ENCODE peak calls at places on chromosomes 6 and 20, in seven cellular contexts. F is prostate gland; N is CD8-positive, alpha-beta T cell; H is left lung; S is mesendoderm; X is ascending aorta; C is esophagus squamous epithelium. G is an unnamed sample.

GRCh38 chr20:829531-829930 is 4.0 kb upstream of the FAM110A start:
- DNase-seq in H (no peak), C (no peak), S (no peak), N (no peak), F (no peak), X (no peak), G (no peak)

GRCh38 chr20:2300420-2300819 is 4.6 kb downstream of the TGM3 start:
- DNase-seq in X (no peak), F (no peak), C (no peak), H (peak; percentile 44), S (no peak), N (no peak), G (no peak)

GRCh38 chr6:11160199-11160598 is 48.7 kb upstream of the ERVFRD-1 start:
- DNase-seq in C (no peak), S (no peak), H (no peak), N (no peak), X (no peak), F (no peak), G (peak; percentile 19)

GRCh38 chr20:43985608-43986316 is 71.1 kb downstream of the TOX2 start:
- DNase-seq in H (no peak), N (no peak), X (no peak), C (no peak), F (no peak), S (no peak), G (no peak)

GRCh38 chr6:46014054-46014453 is 1.6 kb downstream of the CLIC5 start:
- DNase-seq in F (no peak), X (no peak), S (no peak), H (no peak), C (no peak), N (no peak), G (no peak)

GRCh38 chr20:36569847-36570429 is 3.5 kb upstream of the TGIF2 start:
- DNase-seq in X (no peak), H (no peak), C (no peak), S (peak; percentile 78), F (no peak), N (no peak), G (no peak)

GRCh38 chr6:135995160-135995898 is 143.8 kb downstream of the PDE7B start:
- DNase-seq in X (no peak), H (no peak), F (no peak), N (no peak), S (no peak), C (no peak), G (no peak)

GRCh38 chr6:37538107-37538506 is 38.4 kb upstream of the CCDC167 start:
- DNase-seq in F (no peak), S (peak; percentile 70), C (no peak), N (no peak), X (no peak), H (no peak), G (no peak)

GRCh38 chr6:15401769-15402250 is 155.9 kb downstream of the JARID2 start:
- DNase-seq in F (no peak), N (no peak), S (no peak), X (no peak), C (no peak), H (no peak), G (no peak)

GRCh38 chr6:42302441-42302840 is 84.8 kb upstream of the MRPS10 start:
- DNase-seq in C (no peak), H (no peak), S (no peak), F (no peak), N (no peak), X (no peak), G (no peak)

GRCh38 chr20:24962182-24962492 is 13.1 kb downstream of the CST7 start:
- DNase-seq in S (no peak), N (no peak), C (no peak), X (no peak), F (no peak), H (no peak), G (no peak)

GRCh38 chr6:3538536-3538935 is 81.7 kb upstream of the SLC22A23 start:
- DNase-seq in X (no peak), N (no peak), F (no peak), H (no peak), S (no peak), C (no peak), G (no peak)

GRCh38 chr20:33783818-33784217 is 27.3 kb upstream of the CHMP4B start:
- DNase-seq in S (no peak), H (no peak), C (no peak), F (no peak), N (no peak), X (no peak), G (no peak)

GRCh38 chr6:30325873-30326445 is 768 bp upstream of the TRIM39 start:
- DNase-seq in N (peak; percentile 66), X (peak; percentile 20), H (peak; percentile 53), C (no peak), F (no peak), S (peak; percentile 96), G (no peak)

GRCh38 chr20:50092436-50092835 is 20.5 kb downstream of the UBE2V1 start:
- DNase-seq in N (no peak), X (no peak), S (no peak), F (no peak), C (no peak), H (no peak), G (no peak)

GRCh38 chr6:11328613-11329247 is 96.3 kb upstream of the NEDD9 start:
- DNase-seq in N (no peak), F (no peak), S (no peak), H (no peak), C (no peak), X (no peak), G (no peak)

GRCh38 chr6:5213851-5214507 is 46.8 kb downstream of the LYRM4 start:
- DNase-seq in F (no peak), C (no peak), H (no peak), S (no peak), N (no peak), X (no peak), G (no peak)

GRCh38 chr6:42841844-42842584 is 37.4 kb upstream of the RPL7L1 start:
- DNase-seq in F (no peak), S (no peak), H (no peak), X (no peak), N (no peak), C (no peak), G (no peak)

GRCh38 chr20:37630993-37631392 is 62.8 kb upstream of the CTNNBL1 start:
- DNase-seq in N (no peak), H (no peak), F (no peak), C (no peak), X (no peak), S (no peak), G (no peak)

GRCh38 chr20:43583133-43583864 is 7.4 kb upstream of the IFT52 start:
- DNase-seq in H (no peak), C (no peak), F (no peak), S (no peak), X (no peak), N (no peak), G (no peak)

GRCh38 chr20:41428285-41428684 is 61.7 kb upstream of the EMILIN3 start:
- DNase-seq in C (no peak), H (no peak), S (no peak), N (no peak), F (no peak), X (no peak), G (peak; percentile 28)

GRCh38 chr6:136052046-136052445 is 198.1 kb downstream of the MTFR2 start:
- DNase-seq in H (no peak), F (no peak), C (no peak), S (no peak), N (no peak), X (no peak), G (no peak)

GRCh38 chr6:169109381-169109780 is 144.3 kb downstream of the THBS2 start:
- DNase-seq in X (no peak), S (no peak), N (no peak), C (no peak), H (no peak), F (no peak), G (no peak)

GRCh38 chr6:162289972-162290371 is 437.6 kb downstream of the PRKN start:
- DNase-seq in F (no peak), C (no peak), N (no peak), S (no peak), X (no peak), H (no peak), G (no peak)

GRCh38 chr20:48716086-48716485 is 111.7 kb downstream of the PREX1 start:
- DNase-seq in S (no peak), H (peak; percentile 28), F (no peak), N (no peak), C (no peak), X (no peak), G (no peak)

GRCh38 chr6:30074331-30075093 is 1.1 kb downstream of the RNF39 start:
- DNase-seq in S (peak; percentile 50), H (no peak), C (no peak), X (no peak), N (no peak), F (peak; percentile 41), G (no peak)

GRCh38 chr20:33875534-33876026 is 64.4 kb downstream of the CHMP4B start:
- DNase-seq in S (no peak), C (no peak), N (no peak), F (no peak), X (no peak), H (no peak), G (no peak)

GRCh38 chr20:56637576-56637975 is 8.5 kb downstream of the TFAP2C start:
- DNase-seq in N (no peak), F (no peak), S (no peak), X (no peak), H (no peak), C (no peak), G (no peak)
- H3K4me1 ChIP-seq in N (no peaks in the 10 kb centered on the region), F (no peaks in the 10 kb centered on the region), S (peaks cover 2% of the 10 kb centered on the region), X (no peaks in the 10 kb centered on the region), H (no peaks in the 10 kb centered on the region), C (peaks cover 55% of the 10 kb centered on the region), G (peaks cover 53% of the 10 kb centered on the region)

DNA sequence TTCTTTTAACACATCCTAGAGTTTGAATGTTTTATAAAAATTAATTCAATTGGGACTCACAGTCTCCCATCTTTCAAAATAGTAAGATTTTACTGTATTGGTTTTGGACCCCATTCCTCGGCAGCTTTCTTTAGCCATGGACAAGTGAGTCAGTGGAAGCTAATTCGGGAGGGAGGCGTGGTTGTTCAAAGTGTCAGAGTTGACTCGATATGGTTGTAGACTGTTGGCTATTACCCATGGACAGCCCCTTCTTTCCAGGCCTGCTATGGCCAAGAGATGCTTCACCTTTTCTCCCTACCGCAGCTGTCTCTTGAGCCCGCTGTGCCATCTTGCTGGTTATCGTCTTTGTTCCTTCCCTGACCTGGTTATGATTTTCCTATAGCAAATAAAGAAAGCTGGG is 243.0 kb downstream of the CD83 start:
- DNase-seq in S (no peak), N (no peak), H (no peak), F (no peak), X (no peak), C (no peak), G (no peak)
- H3K4me1 ChIP-seq in S (no peaks in the 10 kb centered on the region), N (no peaks in the 10 kb centered on the region), H (no peaks in the 10 kb centered on the region), F (no peaks in the 10 kb centered on the region), X (peaks cover 8% of the 10 kb centered on the region), C (peaks cover under 1% of the 10 kb centered on the region), G (no peaks in the 10 kb centered on the region)

DNA sequence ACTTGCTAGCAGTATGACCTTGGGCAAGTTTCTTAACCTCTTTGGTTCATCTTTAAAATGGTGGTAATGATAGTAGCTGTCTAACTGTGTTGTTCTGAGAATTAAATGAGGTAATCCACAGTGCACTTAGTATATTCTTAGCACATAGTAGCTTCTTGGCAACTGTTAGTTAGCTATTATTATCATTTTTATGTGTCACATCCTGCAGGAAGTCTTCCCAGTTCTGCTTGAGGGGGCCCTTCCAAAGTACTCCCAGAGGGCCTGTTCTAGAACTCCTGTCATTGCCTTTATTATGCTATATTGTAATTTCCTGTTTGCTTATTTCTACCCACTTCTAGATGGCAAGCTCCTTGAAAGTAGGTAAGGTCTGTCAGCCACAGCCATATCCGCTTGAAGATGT is 30.6 kb downstream of the ANKS1A start:
- DNase-seq in H (no peak), C (no peak), X (no peak), N (no peak), F (no peak), S (no peak), G (no peak)
- H3K4me1 ChIP-seq in H (no peaks in the 10 kb centered on the region), C (peaks cover 9% of the 10 kb centered on the region), X (peaks cover 13% of the 10 kb centered on the region), N (no peaks in the 10 kb centered on the region), F (no peaks in the 10 kb centered on the region), S (no peaks in the 10 kb centered on the region), G (peaks cover 7% of the 10 kb centered on the region)

GRCh38 chr6:35491558-35492541 is 5.0 kb downstream of the TEAD3 start:
- DNase-seq in S (no peak), C (no peak), X (no peak), F (no peak), N (no peak), H (no peak), G (no peak)
- H3K4me1 ChIP-seq in S (peaks cover 45% of the 10 kb centered on the region), C (peaks cover 93% of the 10 kb centered on the region), X (peaks cover 33% of the 10 kb centered on the region), F (peaks cover 54% of the 10 kb centered on the region), N (no peaks in the 10 kb centered on the region), H (peaks cover 17% of the 10 kb centered on the region), G (peaks cover 71% of the 10 kb centered on the region)

G was measured in keratinocyte.